ENCODE peak calls at places on chromosome 20, in five cellular contexts. P is body of pancreas, X is heart right ventricle, E is psoas muscle, K is uterus. J is an unnamed sample.

GRCh38 chr20:61860588-61860987 is 205.1 kb downstream of the TAF4 start:
- DNase-seq in X (no peak), K (no peak), P (no peak), E (no peak), J (no peak)

GRCh38 chr20:20489623-20490341 is 121.9 kb downstream of the INSM1 start:
- DNase-seq in P (no peak), E (no peak), K (no peak), X (no peak), J (no peak)

GRCh38 chr20:47799116-47799715 is 13.9 kb upstream of the SULF2 start:
- DNase-seq in E (no peak), P (no peak), K (no peak), X (peak), J (no peak)

GRCh38 chr20:61849376-61849775 is 216.3 kb downstream of the TAF4 start:
- DNase-seq in K (no peak), E (peak), P (no peak), X (no peak), J (no peak)

GRCh38 chr20:14415492-14415891 is 78.1 kb upstream of the FLRT3 start:
- DNase-seq in X (no peak), E (no peak), K (no peak), P (no peak), J (no peak)

GRCh38 chr20:46021361-46022359 is 7.4 kb upstream of the SLC12A5 start:
- DNase-seq in X (no peak), E (peak), P (peak), K (no peak), J (no peak)

GRCh38 chr20:15475483-15475882 is 1097.8 kb downstream of the KIF16B start:
- DNase-seq in K (no peak), X (peak), E (peak), P (peak), J (no peak)

GRCh38 chr20:63215101-63216040 is 560 bp downstream of the YTHDF1 start:
- DNase-seq in K (no peak), E (no peak), P (peak), X (no peak), J (no peak)

GRCh38 chr20:42003380-42003779 is 385.2 kb upstream of the CHD6 start:
- DNase-seq in K (no peak), P (no peak), E (no peak), X (no peak), J (no peak)

GRCh38 chr20:887137-887536 is 29.0 kb downstream of the ANGPT4 start:
- DNase-seq in K (no peak), P (no peak), E (no peak), X (no peak), J (no peak)

GRCh38 chr20:13625241-13625981 is 13.3 kb downstream of the TASP1 start:
- DNase-seq in K (no peak), X (no peak), E (no peak), P (no peak), J (no peak)

GRCh38 chr20:62032606-62033368 is 32.9 kb downstream of the TAF4 start:
- DNase-seq in K (no peak), P (peak), X (no peak), E (peak), J (no peak)

GRCh38 chr20:46709459-46710148 is at the start of gene SLC2A10:
- DNase-seq in P (peak), X (peak), K (peak), E (peak), J (no peak)

GRCh38 chr20:38806855-38807655 is 1.6 kb downstream of the PPP1R16B start:
- DNase-seq in X (no peak), K (no peak), P (no peak), E (no peak), J (no peak)

GRCh38 chr20:61737812-61738443 is 327.8 kb downstream of the TAF4 start:
- DNase-seq in K (no peak), P (no peak), X (no peak), E (peak), J (no peak)

GRCh38 chr20:51767867-51768758 is at the start of gene ATP9A:
- DNase-seq in X (peak), P (peak), E (peak), K (peak), J (no peak)

GRCh38 chr20:10427060-10427692 is 6.8 kb downstream of the MKKS start:
- DNase-seq in P (peak), X (peak), K (peak), E (peak), J (no peak)

GRCh38 chr20:51696304-51697118 is 71.7 kb downstream of the ATP9A start:
- DNase-seq in K (peak), E (no peak), X (no peak), P (no peak), J (no peak)

GRCh38 chr20:54062812-54063280 is 7.5 kb downstream of the BCAS1 start:
- DNase-seq in K (no peak), X (no peak), E (no peak), P (no peak), J (no peak)

GRCh38 chr20:54063580-54063979 is 6.8 kb downstream of the BCAS1 start:
- DNase-seq in E (no peak), K (no peak), P (no peak), X (no peak), J (no peak)

GRCh38 chr20:54063998-54064676 is 6.3 kb downstream of the BCAS1 start:
- DNase-seq in E (no peak), X (no peak), K (no peak), P (no peak), J (no peak)

GRCh38 chr20:54065601-54066038 is 4.8 kb downstream of the BCAS1 start:
- DNase-seq in E (no peak), P (no peak), X (no peak), K (no peak), J (no peak)

GRCh38 chr20:54064939-54065338 is 5.5 kb downstream of the BCAS1 start:
- DNase-seq in P (no peak), K (no peak), E (no peak), X (no peak), J (no peak)
- H3K27ac ChIP-seq in P (no peak), K (no peak), E (no peak), X (no peak), J (no peak)

DNA sequence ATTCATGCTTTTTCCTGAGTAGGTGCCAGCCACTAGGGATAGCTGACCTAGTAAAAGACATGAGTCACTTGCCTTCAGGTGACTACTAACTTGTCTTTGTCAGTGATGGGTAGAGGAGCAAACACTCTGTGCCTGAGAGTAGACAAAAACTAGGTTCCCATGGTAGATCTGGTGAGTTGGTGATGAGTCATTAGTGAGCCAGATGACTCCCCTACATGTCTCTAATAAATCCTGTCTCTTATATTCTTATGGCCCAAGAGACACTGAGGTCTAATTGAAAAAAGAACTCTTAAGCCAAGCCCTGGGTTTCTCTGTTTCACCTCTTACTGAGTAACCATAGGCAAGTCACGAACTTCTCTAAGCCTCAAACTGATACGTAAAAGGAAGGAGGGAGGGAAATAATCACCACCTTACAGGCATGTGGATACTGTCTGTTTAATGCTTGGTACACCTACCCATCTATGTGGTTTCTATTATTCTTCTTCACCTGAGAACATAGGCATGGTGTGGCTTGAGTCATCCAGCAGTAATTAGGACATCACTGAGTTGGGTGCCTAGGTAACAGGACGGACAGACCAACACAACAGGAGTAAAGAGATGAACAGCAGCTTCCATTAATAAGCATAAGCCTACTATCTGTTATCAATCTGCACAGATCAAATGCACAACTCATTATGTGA is 20.3 kb downstream of the TTPAL start:
- DNase-seq in X (no peak), P (no peak), E (no peak), K (no peak), J (peak)
- H3K27ac ChIP-seq in X (peak), P (no peak), E (peak), K (peak), J (peak)

GRCh38 chr20:32457476-32457986 is 99.4 kb downstream of the ASXL1 start:
- DNase-seq in X (peak), P (peak), K (peak), E (peak), J (no peak)
- H3K27ac ChIP-seq in X (no peak), P (peak), K (no peak), E (no peak), J (no peak)

GRCh38 chr20:53900380-53900999 is 169.9 kb downstream of the BCAS1 start:
- DNase-seq in E (no peak), P (no peak), K (no peak), X (no peak), J (no peak)
- H3K27ac ChIP-seq in E (peak), P (peak), K (peak), X (peak), J (peak)

GRCh38 chr20:2616634-2617033 is 35.8 kb upstream of the NOP56 start:
- DNase-seq in P (no peak), K (no peak), X (no peak), E (no peak), J (no peak)
- H3K27ac ChIP-seq in P (no peak), K (no peak), X (no peak), E (no peak), J (no peak)

GRCh38 chr20:35650632-35651031 is 14.1 kb downstream of the CPNE1 start:
- DNase-seq in E (no peak), K (no peak), P (no peak), X (no peak), J (no peak)
- H3K27ac ChIP-seq in E (peak), K (no peak), P (no peak), X (no peak), J (no peak)

DNA sequence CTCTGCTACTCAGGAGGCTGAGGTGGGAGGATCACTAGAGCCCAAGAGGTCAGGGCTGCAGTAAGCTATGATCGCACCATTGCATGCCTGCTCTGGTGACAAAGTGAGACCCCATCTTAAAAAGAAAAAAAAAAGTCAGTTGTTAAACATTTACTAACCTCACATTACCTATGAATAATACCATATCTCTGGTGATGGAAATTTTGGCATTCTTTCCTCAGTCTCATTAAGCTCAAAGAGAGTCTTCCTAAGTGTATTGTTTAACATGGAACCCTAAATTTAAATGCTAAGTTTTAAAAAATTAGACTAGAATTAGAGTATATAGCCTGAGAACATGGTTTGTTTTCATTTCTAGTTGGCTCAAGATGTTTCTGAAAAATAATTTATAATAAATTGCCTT is 11.3 kb upstream of the BFSP1 start:
- DNase-seq in X (no peak), P (no peak), K (no peak), E (no peak), J (no peak)
- H3K27ac ChIP-seq in X (peak), P (no peak), K (peak), E (no peak), J (no peak)

J was measured in epithelial cell of prostate.